ENCODE peak calls at places on chromosomes 16 and 17, in eight cellular contexts. A, R, H, D, Z, K, G and C are unnamed samples.

GRCh38 chr16:84952335-84953050 is 58.8 kb downstream of the ZDHHC7 start:
- DNase-seq in H (peak), R (peak), D (peak), K (peak), A (peak), G (peak), Z (peak), C (peak)

GRCh38 chr17:35750526-35751395 is 2.3 kb downstream of the GAS2L2 start:
- DNase-seq in R (no peak), H (no peak), D (no peak), Z (no peak), G (no peak), K (no peak), A (no peak), C (no peak)

GRCh38 chr17:46789610-46790009 is 28.9 kb downstream of the WNT3 start:
- DNase-seq in D (no peak), K (no peak), H (no peak), A (no peak), Z (no peak), R (no peak), G (no peak), C (no peak)

GRCh38 chr16:67659675-67660563 is at the start of gene ACD:
- DNase-seq in R (peak), Z (peak), G (peak), D (peak), H (peak), A (peak), K (peak), C (peak)

GRCh38 chr17:79749156-79749815 is 18.5 kb downstream of the ENPP7 start:
- DNase-seq in R (no peak), G (no peak), D (peak), K (no peak), H (no peak), Z (no peak), A (no peak), C (no peak)

GRCh38 chr17:65472602-65473001 is 88.8 kb downstream of the AXIN2 start:
- DNase-seq in D (no peak), K (no peak), Z (no peak), G (no peak), A (peak), R (no peak), H (no peak), C (no peak)

GRCh38 chr17:17712268-17712924 is 31.1 kb downstream of the RAI1 start:
- DNase-seq in D (peak), A (no peak), G (no peak), Z (peak), K (no peak), R (no peak), H (no peak), C (peak)

GRCh38 chr16:5512037-5512436 is 414.4 kb upstream of the EEF2KMT start:
- DNase-seq in A (no peak), K (no peak), R (no peak), G (no peak), Z (no peak), D (no peak), H (no peak), C (no peak)

GRCh38 chr17:19769946-19770652 is 22.0 kb upstream of the ALDH3A1 start:
- DNase-seq in H (no peak), G (no peak), K (no peak), Z (no peak), A (peak), D (peak), R (no peak), C (no peak)

GRCh38 chr16:7910116-7910515 is 577.5 kb downstream of the RBFOX1 start:
- DNase-seq in D (no peak), A (no peak), K (no peak), H (no peak), Z (no peak), R (no peak), G (no peak), C (no peak)

GRCh38 chr16:56960681-56961281 is 969 bp upstream of the CETP start:
- DNase-seq in A (peak), R (no peak), D (no peak), K (no peak), H (no peak), Z (no peak), G (no peak), C (no peak)

GRCh38 chr16:70495425-70496182 is 27.8 kb downstream of the COG4 start:
- DNase-seq in Z (no peak), R (no peak), K (peak), A (no peak), H (no peak), G (no peak), D (no peak), C (no peak)

GRCh38 chr17:15233022-15233805 is 31.9 kb downstream of the PMP22 start:
- DNase-seq in A (no peak), K (no peak), G (no peak), H (peak), D (peak), R (peak), Z (peak), C (peak)

GRCh38 chr16:83779881-83780280 is 27.9 kb upstream of the HSBP1 start:
- DNase-seq in Z (no peak), H (no peak), D (no peak), G (no peak), K (no peak), R (no peak), A (no peak), C (no peak)

GRCh38 chr17:38601539-38602351 is 4.0 kb downstream of the SRCIN1 start:
- DNase-seq in D (peak), H (no peak), Z (peak), K (peak), R (peak), A (no peak), G (no peak), C (no peak)

GRCh38 chr17:81484195-81484979 is 28.2 kb downstream of the ACTG1 start:
- DNase-seq in H (peak), A (peak), R (peak), K (peak), Z (peak), G (peak), D (peak), C (peak)